ENCODE peak calls at places on chromosomes 13 and 19, in five cellular contexts. H is K562, K is GM12891, F is GM12878, Z is H1. M is an unnamed sample.
A peak's percentile ranks its signal among the peaks of the same experiment; 100 is the strongest.

GRCh38 chr19:23071087-23071511 is 45.7 kb upstream of the ZNF730 start:
- DNase-seq in Z (no peak), F (no peak), H (no peak), K (peak; percentile 23), M (no peak)

GRCh38 chr19:47660435-47660832 is 51.5 kb downstream of the BICRA start:
- DNase-seq in Z (no peak), K (no peak), H (no peak), F (no peak), M (no peak)

GRCh38 chr13:51698352-51698751 is 105.6 kb downstream of the DHRS12 start:
- DNase-seq in H (no peak), Z (no peak), F (no peak), K (no peak), M (no peak)

GRCh38 chr19:43532571-43532961 is 422 bp upstream of the ZNF575 start:
- DNase-seq in K (no peak), Z (no peak), H (no peak), F (no peak), M (no peak)

GRCh38 chr13:31835932-31836331 is 96.6 kb downstream of the RXFP2 start:
- DNase-seq in H (no peak), F (no peak), Z (no peak), K (no peak), M (no peak)

GRCh38 chr13:97142452-97142851 is 79.7 kb upstream of the MBNL2 start:
- DNase-seq in Z (no peak), H (peak; percentile 34), F (no peak), K (no peak), M (no peak)

GRCh38 chr13:63636231-63636993 is 2220.8 kb upstream of the PCDH20 start:
- DNase-seq in H (no peak), F (peak; percentile 8), K (no peak), Z (no peak), M (no peak)

GRCh38 chr19:19026299-19026971 is 6.9 kb downstream of the SUGP2 start:
- DNase-seq in H (no peak), Z (no peak), K (no peak), F (no peak), M (no peak)

GRCh38 chr13:59304596-59304995 is 859.1 kb downstream of the DIAPH3 start:
- DNase-seq in K (no peak), Z (no peak), F (no peak), H (no peak), M (no peak)

GRCh38 chr13:21670006-21670882 is 629 bp upstream of the FGF9 start:
- DNase-seq in K (peak; percentile 50), F (no peak), H (peak; percentile 63), Z (no peak), M (peak; percentile 50)

GRCh38 chr13:79799466-79799865 is 318.5 kb downstream of the NDFIP2 start:
- DNase-seq in Z (no peak), H (no peak), K (no peak), F (no peak), M (no peak)

GRCh38 chr13:48121733-48122132 is 26.8 kb upstream of the MED4 start:
- DNase-seq in F (no peak), H (no peak), Z (no peak), K (no peak), M (no peak)

GRCh38 chr19:35318679-35319448 is 10.1 kb upstream of the CD22 start:
- DNase-seq in K (no peak), H (peak; percentile 47), Z (no peak), F (no peak), M (peak; percentile 13)

GRCh38 chr13:98827449-98827848 is 75.0 kb upstream of the SLC15A1 start:
- DNase-seq in K (no peak), H (no peak), Z (no peak), F (no peak), M (no peak)

GRCh38 chr19:28465317-28466086 is 747.4 kb downstream of the UQCRFS1 start:
- DNase-seq in F (no peak), Z (no peak), K (no peak), H (no peak), M (no peak)

GRCh38 chr13:100306444-100306999 is 217.6 kb downstream of the PCCA start:
- DNase-seq in Z (no peak), K (no peak), H (no peak), F (no peak), M (no peak)

GRCh38 chr13:36973621-36974268 is 25.4 kb downstream of the ALG5 start:
- DNase-seq in H (no peak), Z (no peak), F (no peak), K (no peak), M (no peak)

GRCh38 chr13:77349365-77349764 is 22.5 kb upstream of the MYCBP2 start:
- DNase-seq in F (no peak), H (no peak), K (no peak), Z (no peak), M (no peak)

GRCh38 chr13:51910508-51910907 is 48.7 kb downstream of the CCDC70 start:
- DNase-seq in H (no peak), F (no peak), K (no peak), Z (no peak), M (no peak)

GRCh38 chr13:106906431-106906996 is 338.6 kb upstream of the ARGLU1 start:
- DNase-seq in F (no peak), K (no peak), Z (no peak), H (no peak), M (no peak)

DNA sequence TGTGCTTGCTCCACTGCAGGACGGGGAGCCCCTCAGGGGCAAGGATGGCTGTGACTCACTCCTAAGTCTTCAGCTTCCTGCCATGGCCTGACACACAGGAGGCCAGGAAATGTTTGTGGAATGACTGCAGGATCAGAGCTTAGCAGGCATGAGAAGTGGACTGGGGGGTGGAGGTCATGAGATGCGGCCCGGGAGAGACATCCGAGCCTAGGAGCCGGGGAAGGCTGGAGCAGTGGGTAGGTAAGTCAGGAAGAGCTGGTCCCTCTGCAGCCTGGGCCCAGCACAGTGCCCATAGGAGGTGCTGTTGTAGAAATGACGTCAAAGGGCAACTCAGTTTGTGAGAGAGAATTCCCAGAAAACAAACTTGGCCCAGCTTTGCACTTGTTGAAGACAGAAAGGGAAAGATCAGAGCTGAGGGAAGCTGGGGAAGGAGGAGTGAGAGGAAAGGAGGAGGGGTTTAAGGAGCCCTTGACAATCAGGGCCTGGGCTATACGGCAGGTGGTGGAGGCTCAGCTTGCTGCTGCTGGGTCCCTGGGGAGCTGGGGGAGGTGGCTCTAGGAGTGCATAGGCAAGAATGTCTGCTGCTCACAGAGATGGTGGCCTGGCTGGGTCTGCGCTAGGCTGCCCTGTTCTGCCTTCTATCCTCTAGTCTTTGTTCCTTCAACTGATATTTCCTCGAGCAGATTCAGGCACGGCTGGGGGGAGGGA is 18.5 kb downstream of the POU2F2 start:
- DNase-seq in K (no peak), Z (peak; percentile 56), H (no peak), F (peak; percentile 40), M (no peak)
- TF ChIP-seq POLR2A in K (no peak), Z (no peak), H (no peak), F (peak; percentile 21), M (no peak)

GRCh38 chr19:50406829-50407228 is 11.9 kb upstream of the SPIB start:
- DNase-seq in F (no peak), Z (no peak), H (no peak), K (no peak), M (no peak)
- TF ChIP-seq POLR2AphosphoS5 in F (no peak), Z (no peak), H (no peak), K (no peak), M (no peak)

GRCh38 chr19:1465191-1466016 is 13.6 kb downstream of the C19orf25 start:
- DNase-seq in Z (no peak), K (no peak), F (no peak), H (no peak), M (no peak)
- TF ChIP-seq TAF1 in Z (no peak), K (no peak), F (no peak), H (no peak), M (no peak)

DNA sequence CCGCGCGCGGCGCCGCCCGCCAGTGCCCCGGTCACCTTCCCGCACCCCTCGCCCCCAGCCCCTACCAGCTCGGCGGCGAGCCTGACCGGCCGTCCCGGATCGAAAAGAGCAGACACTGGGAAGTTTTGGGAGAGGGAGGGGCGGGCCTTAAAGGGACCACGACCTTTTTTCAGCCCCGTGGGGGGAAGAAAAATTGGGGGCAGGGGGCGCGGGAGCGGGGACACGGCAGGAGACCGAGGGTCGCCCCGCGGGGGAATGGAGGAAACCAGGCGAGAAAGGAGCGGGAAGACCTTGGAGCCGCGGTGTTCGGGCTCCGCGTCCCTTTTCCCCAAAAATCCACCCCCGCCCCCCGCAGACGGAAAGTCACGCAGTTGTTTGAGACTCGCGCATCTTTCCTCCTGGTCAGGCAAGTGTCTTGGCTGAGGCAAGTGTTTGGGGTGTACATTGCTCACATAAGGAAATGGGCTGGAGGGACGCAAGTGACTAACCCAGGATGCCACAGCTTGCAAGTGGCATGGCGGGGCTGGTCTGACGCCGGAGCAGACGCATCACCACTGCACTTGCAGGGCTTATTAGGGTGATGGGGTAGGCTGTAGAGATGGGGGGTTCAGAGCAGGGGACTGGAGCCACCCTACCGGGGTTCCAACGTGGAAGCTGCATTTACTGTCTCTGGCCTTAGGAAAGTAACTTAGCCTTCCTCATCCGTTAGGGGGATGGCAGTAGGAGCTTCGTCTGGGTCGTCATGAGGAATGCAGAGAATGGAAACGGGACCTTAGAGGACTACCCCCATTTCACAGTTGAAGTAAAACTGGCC is 2.7 kb upstream of the HNRNPL start:
- DNase-seq in F (no peak), K (no peak), H (peak; percentile 34), Z (no peak), M (no peak)
- TF ChIP-seq POLR2A in F (peak; percentile 84), K (peak; percentile 76), H (peak; percentile 50), Z (no peak), M (peak; percentile 60)

DNA sequence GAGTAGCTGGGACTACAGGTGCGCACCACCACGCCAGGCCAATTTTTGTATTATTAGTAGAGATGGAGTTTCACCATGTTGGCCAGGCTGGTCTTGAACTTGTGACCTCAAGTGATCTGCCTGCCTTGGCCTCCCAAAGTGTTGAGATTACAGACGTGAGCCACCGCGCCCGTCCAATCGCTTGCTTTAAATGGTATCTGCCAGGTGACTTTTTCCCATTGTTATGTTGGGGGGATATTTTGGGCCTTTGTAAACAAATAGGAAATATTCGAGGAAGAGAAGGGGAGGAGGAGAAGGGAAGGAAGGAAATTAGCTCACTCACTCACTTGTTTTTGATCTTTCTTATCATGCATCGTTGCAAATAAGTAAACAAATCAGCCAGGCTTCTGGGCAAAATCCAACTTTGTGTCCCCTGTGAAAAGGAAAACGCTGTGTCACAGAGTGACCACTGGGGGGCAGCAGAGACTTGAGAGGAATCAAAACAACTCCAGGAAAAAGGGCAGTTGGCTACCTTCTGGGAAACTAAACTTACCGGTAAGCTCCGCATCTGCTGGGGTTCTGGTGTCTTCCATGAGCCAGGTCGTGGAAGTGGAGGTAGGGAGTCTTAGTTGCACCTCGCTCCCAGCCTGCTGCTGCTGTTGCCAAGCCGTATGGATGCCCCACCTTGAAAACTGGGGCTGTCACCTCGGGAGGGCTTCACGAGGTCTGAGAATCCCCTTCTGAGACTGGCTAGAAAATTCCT is 9.3 kb upstream of the RANBP3 start:
- DNase-seq in F (peak; percentile 19), Z (peak; percentile 41), H (peak; percentile 80), K (peak; percentile 51), M (peak; percentile 58)
- TF ChIP-seq POLR2AphosphoS5 in F (no peak), Z (no peak), H (no peak), K (no peak), M (no peak)

DNA sequence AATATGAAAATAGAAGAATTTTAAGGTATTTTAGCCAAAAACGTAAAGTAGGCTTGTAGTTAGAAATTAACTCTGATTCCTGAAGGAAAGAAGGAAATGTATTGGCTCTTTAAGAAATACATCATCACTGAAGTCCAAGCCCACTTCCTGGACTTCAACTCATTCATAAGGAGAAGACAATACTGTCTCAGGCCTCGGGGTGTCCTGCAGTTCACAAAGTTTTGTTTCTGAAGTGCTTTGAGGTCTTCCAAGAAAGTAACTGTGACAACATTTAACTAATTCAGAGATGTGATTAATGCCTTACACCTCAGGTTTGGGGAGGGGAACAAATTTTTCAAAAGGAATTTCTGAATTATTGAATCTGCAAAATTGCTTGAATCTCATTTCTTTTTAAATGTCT is 65.8 kb upstream of the STARD13 start:
- DNase-seq in K (no peak), F (no peak), Z (no peak), H (no peak), M (no peak)
- TF ChIP-seq TAF1 in K (no peak), F (no peak), Z (no peak), H (no peak), M (no peak)

M was measured in GM12892.